ENCODE peak calls at places on chromosomes 1 and 21, in nine cellular contexts. R is PC-9, X is HepG2, A is upper lobe of left lung, H is thoracic aorta, N is ovary, F is fibroblast of lung, V is BE2C, K is Peyer's patch. T is an unnamed sample. For H3K36me3, the result is how much of the 10 kb centered on the place peaks cover.

GRCh38 chr1:213122514-213122929 is 71.5 kb downstream of the RPS6KC1 start:
- DNase-seq in X (peak), H (no peak), K (no peak), F (peak), N (no peak), R (no peak), V (no peak), A (no peak), T (no peak)

GRCh38 chr1:170790651-170791071 is 126.7 kb downstream of the PRRX1 start:
- DNase-seq in K (no peak), N (no peak), H (no peak), F (peak), V (no peak), R (no peak), X (no peak), A (no peak), T (no peak)

GRCh38 chr1:98133151-98133550 is 212.3 kb upstream of the DPYD start:
- DNase-seq in H (no peak), X (no peak), N (no peak), A (no peak), V (no peak), F (no peak), R (no peak), K (no peak), T (no peak)

GRCh38 chr21:42320791-42321190 is 5.6 kb upstream of the TFF3 start:
- DNase-seq in R (no peak), X (no peak), H (no peak), A (peak), N (no peak), K (no peak), F (no peak), V (no peak), T (no peak)

GRCh38 chr1:68049941-68050878 is at the start of gene DIRAS3:
- DNase-seq in N (peak), V (no peak), F (peak), X (no peak), A (peak), H (no peak), R (peak), K (no peak), T (no peak)

GRCh38 chr1:14784790-14785773 is 186.6 kb downstream of the KAZN start:
- DNase-seq in K (no peak), R (no peak), A (no peak), F (no peak), N (no peak), V (no peak), X (no peak), H (no peak), T (no peak)

GRCh38 chr21:44742418-44743153 is 31.2 kb upstream of the TSPEAR start:
- DNase-seq in A (no peak), V (no peak), H (no peak), F (no peak), R (no peak), X (peak), N (no peak), K (peak), T (no peak)

GRCh38 chr1:166915941-166916340 is 39.9 kb upstream of the TADA1 start:
- DNase-seq in K (no peak), X (no peak), A (peak), V (no peak), N (no peak), H (no peak), R (no peak), F (peak), T (no peak)

GRCh38 chr1:224565186-224565585 is 50.9 kb upstream of the CNIH3 start:
- DNase-seq in N (no peak), F (peak), V (no peak), H (no peak), R (peak), X (peak), K (no peak), A (no peak), T (no peak)

DNA sequence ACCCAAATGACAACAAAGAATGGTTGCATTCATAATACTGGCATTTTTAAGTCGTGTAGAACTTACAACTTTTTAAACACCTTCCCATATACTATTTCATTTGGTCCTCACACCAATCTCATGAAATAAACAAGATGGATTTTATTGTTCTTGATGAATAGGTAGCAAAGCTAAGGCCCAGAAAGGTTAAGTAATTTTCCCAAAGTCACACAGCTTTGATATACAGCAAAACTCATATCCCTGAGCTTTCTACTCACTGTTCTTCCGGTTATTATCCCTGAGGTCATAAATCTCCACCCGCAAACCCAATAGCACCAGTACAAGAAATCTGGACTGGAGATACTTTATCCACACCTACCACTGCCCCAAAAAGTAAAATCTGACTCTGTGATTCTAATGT is 186.2 kb downstream of the RUNX1 start:
- DNase-seq in K (no peak), N (no peak), H (no peak), A (no peak), V (no peak), R (no peak), X (no peak), F (no peak), T (no peak)
- H3K36me3 ChIP-seq in K (under half), N (under half), H (under half), A (under half), V (under half), R (half or more), X (half or more), F (under half), T (under half)

GRCh38 chr1:155971910-155972809 is 6.2 kb downstream of the ARHGEF2 start:
- DNase-seq in F (no peak), K (no peak), N (no peak), V (no peak), A (peak), X (no peak), H (no peak), R (no peak), T (no peak)
- H3K36me3 ChIP-seq in F (under half), K (under half), N (under half), V (under half), A (under half), X (under half), H (under half), R (half or more), T (under half)

DNA sequence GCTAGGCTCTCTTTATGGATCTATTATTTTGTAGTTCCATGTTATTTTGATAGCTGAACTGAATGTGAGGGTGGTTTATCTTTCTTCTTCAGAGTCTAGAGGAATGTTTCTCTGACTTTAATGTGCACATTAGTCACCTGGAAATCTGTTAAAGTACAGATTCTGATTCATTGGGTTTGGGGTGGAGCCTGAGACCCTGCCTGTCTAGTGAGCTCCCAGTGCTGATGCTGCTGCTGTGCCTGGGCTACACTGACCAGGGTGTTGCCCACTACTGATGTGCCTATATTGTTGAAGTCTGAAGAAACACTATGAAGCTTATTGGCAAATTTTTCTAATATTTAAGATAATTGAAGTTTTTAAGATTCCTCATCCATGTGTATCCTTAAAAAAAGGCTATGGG is 35.9 kb downstream of the CD46 start:
- DNase-seq in H (no peak), X (no peak), N (no peak), V (no peak), K (no peak), R (no peak), A (no peak), F (peak), T (no peak)
- H3K36me3 ChIP-seq in H (under half), X (under half), N (under half), V (under half), K (under half), R (under half), A (under half), F (under half), T (under half)

DNA sequence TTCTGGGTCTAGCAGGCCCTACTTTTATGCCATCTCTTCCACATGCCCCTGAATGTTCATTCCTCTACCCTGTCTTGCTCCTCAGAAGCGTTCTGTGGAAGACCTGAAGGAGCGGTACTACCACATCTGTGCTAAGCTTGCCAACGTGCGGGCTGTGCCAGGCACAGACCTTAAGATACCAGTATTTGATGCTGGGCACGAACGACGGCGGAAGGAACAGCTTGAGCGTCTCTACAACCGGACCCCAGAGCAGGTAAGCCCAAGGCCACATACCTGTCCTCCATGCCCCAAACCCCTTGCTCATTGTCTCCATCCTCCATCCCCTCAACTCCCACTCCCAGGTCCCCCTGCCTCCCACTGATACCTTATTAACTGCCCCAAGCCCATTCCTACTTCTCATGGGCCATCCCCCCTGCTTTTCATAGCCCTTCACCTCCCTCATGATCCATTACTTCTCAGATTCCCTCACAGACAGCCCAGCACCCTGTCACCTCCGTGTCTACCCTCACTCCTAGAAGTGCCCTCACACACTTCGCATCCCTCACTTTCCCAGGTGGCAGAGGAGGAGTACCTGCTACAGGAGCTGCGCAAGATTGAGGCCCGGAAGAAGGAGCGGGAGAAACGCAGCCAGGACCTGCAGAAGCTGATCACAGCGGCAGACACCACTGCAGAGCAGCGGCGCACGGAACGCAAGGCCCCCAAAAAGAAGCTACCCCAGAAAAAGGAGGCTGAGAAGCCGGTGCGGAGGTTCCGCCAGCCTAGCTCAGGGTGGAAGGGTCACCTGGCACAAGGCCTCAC is 5.4 kb downstream of the DMAP1 start:
- DNase-seq in H (no peak), V (no peak), N (no peak), X (no peak), A (peak), R (no peak), K (no peak), F (no peak), T (no peak)
- H3K36me3 ChIP-seq in H (under half), V (under half), N (under half), X (half or more), A (under half), R (under half), K (under half), F (under half), T (under half)

GRCh38 chr1:52360595-52360968 is 5.4 kb downstream of the CC2D1B start:
- DNase-seq in R (no peak), H (no peak), N (no peak), A (no peak), V (no peak), K (no peak), X (no peak), F (no peak), T (no peak)

GRCh38 chr1:52356818-52357355 is 9.1 kb downstream of the CC2D1B start:
- DNase-seq in R (no peak), K (no peak), N (no peak), V (no peak), H (no peak), A (no peak), X (no peak), F (no peak), T (no peak)

GRCh38 chr1:52357397-52357796 is 8.6 kb downstream of the CC2D1B start:
- DNase-seq in F (no peak), X (no peak), V (no peak), K (no peak), A (no peak), R (no peak), N (no peak), H (no peak), T (no peak)

GRCh38 chr1:52358851-52359497 is 7.0 kb downstream of the CC2D1B start:
- DNase-seq in H (no peak), F (no peak), K (no peak), X (no peak), R (no peak), A (peak), N (no peak), V (no peak), T (no peak)

GRCh38 chr1:52359676-52360594 is 6.1 kb downstream of the CC2D1B start:
- DNase-seq in X (no peak), V (no peak), R (no peak), K (no peak), N (no peak), A (peak), F (no peak), H (no peak), T (no peak)
- H3K36me3 ChIP-seq in X (half or more), V (under half), R (under half), K (under half), N (under half), A (half or more), F (under half), H (half or more), T (half or more)

GRCh38 chr1:19121192-19121591 is 88.9 kb downstream of the UBR4 start:
- DNase-seq in V (no peak), R (peak), F (no peak), X (no peak), A (no peak), N (no peak), H (no peak), K (peak), T (no peak)
- H3K36me3 ChIP-seq in V (half or more), R (under half), F (under half), X (half or more), A (half or more), N (under half), H (half or more), K (under half), T (under half)

GRCh38 chr1:154961497-154962237 is at the start of gene PYGO2:
- DNase-seq in X (peak), R (peak), V (peak), K (peak), A (peak), H (peak), N (peak), F (peak), T (no peak)

GRCh38 chr1:154962238-154962678 is 676 bp upstream of the PYGO2 start:
- DNase-seq in H (no peak), A (no peak), F (no peak), N (no peak), X (no peak), R (no peak), K (peak), V (no peak), T (no peak)

GRCh38 chr1:154964359-154964758 is 2.8 kb upstream of the PYGO2 start:
- DNase-seq in N (no peak), X (no peak), H (no peak), K (no peak), V (no peak), F (no peak), A (no peak), R (no peak), T (no peak)

GRCh38 chr1:154963643-154964042 is 2.1 kb upstream of the PYGO2 start:
- DNase-seq in F (no peak), V (no peak), H (no peak), K (no peak), N (no peak), X (no peak), R (no peak), A (no peak), T (no peak)

DNA sequence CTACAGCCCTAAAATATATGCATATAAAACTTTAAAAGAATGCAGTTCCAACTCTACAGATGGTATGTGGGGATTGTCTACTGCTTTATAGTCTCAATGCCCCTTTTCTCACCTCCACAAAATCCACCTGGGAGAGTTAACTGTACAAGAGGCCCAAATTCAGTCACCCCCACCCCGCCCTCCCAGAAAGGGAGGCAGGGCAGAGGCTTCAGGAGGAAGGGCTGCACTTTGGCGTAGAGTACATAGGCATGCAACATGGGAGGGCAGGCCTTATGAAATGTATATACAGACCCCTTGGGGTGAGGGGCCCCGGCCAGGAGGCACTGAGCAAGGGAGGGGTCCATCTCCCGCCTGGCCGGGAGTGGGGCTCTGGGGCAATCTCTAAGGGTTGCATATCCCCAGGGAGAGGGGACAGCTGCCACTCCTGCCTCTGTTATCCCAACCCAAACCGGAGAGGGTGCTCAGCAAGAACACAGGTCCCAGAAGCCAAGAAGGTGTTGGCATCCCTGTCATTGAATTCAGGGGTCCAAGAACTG is 1.3 kb upstream of the PYGO2 start:
- DNase-seq in F (no peak), K (no peak), N (no peak), A (no peak), V (no peak), X (no peak), R (no peak), H (no peak), T (no peak)
- H3K36me3 ChIP-seq in F (under half), K (under half), N (under half), A (under half), V (under half), X (half or more), R (under half), H (under half), T (under half)

DNA sequence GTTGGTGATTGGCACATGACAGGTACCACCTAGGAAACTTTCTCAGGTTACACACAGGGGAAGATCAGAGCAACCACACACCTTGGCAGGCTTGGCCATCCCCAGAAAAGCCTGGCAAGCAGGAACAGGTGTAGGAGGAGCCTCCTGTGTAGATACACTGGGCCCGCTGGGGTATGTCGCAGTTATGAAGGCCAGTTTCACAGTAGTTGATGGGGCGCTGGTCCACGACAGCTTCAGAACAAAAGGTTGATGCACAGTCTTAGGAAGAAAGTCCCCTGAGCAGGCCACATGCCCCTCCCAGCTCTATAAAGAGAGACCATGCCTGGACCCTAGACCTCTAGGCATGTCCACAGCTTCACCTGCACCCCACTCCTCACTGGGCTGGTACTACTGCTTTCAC is 51.6 kb downstream of the NID1 start:
- DNase-seq in V (no peak), N (no peak), A (no peak), F (no peak), R (no peak), H (no peak), X (no peak), K (no peak), T (no peak)
- H3K36me3 ChIP-seq in V (under half), N (under half), A (under half), F (under half), R (under half), H (under half), X (half or more), K (under half), T (under half)

GRCh38 chr1:118461154-118461553 is 276.1 kb upstream of the SPAG17 start:
- DNase-seq in V (no peak), N (no peak), X (peak), F (no peak), R (no peak), K (no peak), H (no peak), A (no peak), T (no peak)
- H3K36me3 ChIP-seq in V (under half), N (under half), X (under half), F (under half), R (under half), K (under half), H (under half), A (under half), T (under half)

T was measured in vagina.